ENCODE peak calls at places on chromosomes 6 and 20, in six cellular contexts. W, C, E, N, J and V are unnamed samples.

GRCh38 chr6:10420546-10421507 is 6.0 kb upstream of the TFAP2A start:
- DNase-seq in W (no peak), C (no peak), E (no peak), N (no peak), J (no peak), V (peak)

GRCh38 chr20:36825374-36826104 is 50.4 kb upstream of the TLDC2 start:
- DNase-seq in W (no peak), C (no peak), E (no peak), N (no peak), J (no peak), V (no peak)

GRCh38 chr6:135033238-135033637 is 21.4 kb downstream of the HBS1L start:
- DNase-seq in W (no peak), C (no peak), E (no peak), N (no peak), J (no peak), V (no peak)

GRCh38 chr6:104606361-104606760 is 253.4 kb downstream of the HACE1 start:
- DNase-seq in W (no peak), C (no peak), E (no peak), N (no peak), J (no peak), V (no peak)

GRCh38 chr6:37244430-37245310 is 12.9 kb upstream of the TBC1D22B start:
- DNase-seq in W (no peak), C (no peak), E (peak), N (peak), J (no peak), V (peak)

GRCh38 chr20:33914871-33915270 is 78.8 kb upstream of the RALY start:
- DNase-seq in W (no peak), C (peak), E (peak), N (no peak), J (no peak), V (no peak)

GRCh38 chr6:160010067-160010466 is 41.2 kb downstream of the IGF2R start:
- DNase-seq in W (no peak), C (no peak), E (peak), N (peak), J (no peak), V (peak)

GRCh38 chr20:38473353-38473795 is 731 bp downstream of the RALGAPB start:
- DNase-seq in W (no peak), C (no peak), E (peak), N (no peak), J (no peak), V (peak)

GRCh38 chr6:142885182-142885867 is 59.7 kb downstream of the HIVEP2 start:
- DNase-seq in W (no peak), C (peak), E (peak), N (peak), J (no peak), V (peak)

GRCh38 chr20:53865905-53866786 is 204.2 kb downstream of the BCAS1 start:
- DNase-seq in W (no peak), C (peak), E (peak), N (peak), J (no peak), V (peak)

GRCh38 chr20:50284811-50285375 is 94.3 kb downstream of the CEBPB start:
- DNase-seq in W (peak), C (peak), E (no peak), N (peak), J (no peak), V (peak)

GRCh38 chr6:53734473-53735299 is 60.1 kb upstream of the LRRC1 start:
- DNase-seq in W (no peak), C (peak), E (peak), N (no peak), J (no peak), V (peak)

GRCh38 chr6:42453027-42453648 is 1.4 kb upstream of the TRERF1 start:
- DNase-seq in W (peak), C (peak), E (peak), N (peak), J (peak), V (peak)

GRCh38 chr6:112269165-112269564 is 14.8 kb upstream of the LAMA4 start:
- DNase-seq in W (no peak), C (no peak), E (no peak), N (peak), J (no peak), V (no peak)

GRCh38 chr6:109359248-109359647 is 23.0 kb downstream of the CD164 start:
- DNase-seq in W (no peak), C (no peak), E (no peak), N (no peak), J (no peak), V (no peak)

GRCh38 chr6:8415913-8416312 is 19.4 kb downstream of the SLC35B3 start:
- DNase-seq in W (no peak), C (no peak), E (no peak), N (no peak), J (no peak), V (no peak)

GRCh38 chr6:100267002-100267401 is 197.7 kb downstream of the SIM1 start:
- DNase-seq in W (peak), C (no peak), E (no peak), N (no peak), J (no peak), V (no peak)